ENCODE peak calls at places on chromosomes 4 and X, in ten cellular contexts. B, F, K, S, W, H, E, M, R and Y are unnamed samples.

GRCh38 chr4:145102619-145103018 is 4.5 kb downstream of the ABCE1 start:
- DNase-seq in H (no peak), M (no peak), K (no peak), E (no peak), F (no peak), W (no peak), S (no peak), B (no peak), R (no peak), Y (no peak)

GRCh38 chrX:46547857-46548256 is 2.6 kb upstream of the ZNF674 start:
- DNase-seq in E (no peak), K (peak), F (no peak), R (no peak), M (peak), B (no peak), W (no peak), H (peak), S (no peak), Y (peak)

GRCh38 chrX:41559235-41559634 is 112.1 kb downstream of the NYX start:
- DNase-seq in F (no peak), W (no peak), S (no peak), H (no peak), K (no peak), M (no peak), B (no peak), E (no peak), R (no peak), Y (no peak)

GRCh38 chr4:25110653-25111329 is 49.5 kb downstream of the SEPSECS start:
- DNase-seq in K (no peak), M (no peak), S (no peak), W (no peak), H (no peak), R (no peak), B (no peak), E (no peak), F (no peak), Y (no peak)

GRCh38 chr4:158051401-158052235 is 121.2 kb downstream of the GASK1B start:
- DNase-seq in E (no peak), R (no peak), K (peak), W (peak), S (no peak), M (peak), F (no peak), B (no peak), H (peak), Y (no peak)

GRCh38 chr4:94758141-94758699 is 465 bp downstream of the BMPR1B start:
- DNase-seq in S (no peak), M (peak), F (peak), K (peak), H (no peak), E (peak), R (peak), W (peak), B (no peak), Y (no peak)

GRCh38 chr4:103498161-103499070 is 221.4 kb downstream of the TACR3 start:
- DNase-seq in F (no peak), E (no peak), B (no peak), S (no peak), K (no peak), W (peak), H (peak), R (no peak), M (no peak), Y (peak)

GRCh38 chrX:74133156-74133796 is 170.7 kb upstream of the ZCCHC13 start:
- DNase-seq in K (peak), E (peak), R (peak), W (peak), M (peak), H (peak), F (peak), S (no peak), B (no peak), Y (peak)

GRCh38 chr4:89784686-89785227 is 52.2 kb downstream of the SNCA start:
- DNase-seq in H (no peak), W (no peak), M (no peak), R (no peak), S (no peak), F (no peak), E (no peak), B (no peak), K (no peak), Y (no peak)